ENCODE peak calls at places on chromosomes 7 and 10, in ten cellular contexts. R, C, I, K, Q, P, T, M, H and E are unnamed samples.

GRCh38 chr10:75904499-75905283 is 473.3 kb downstream of the LRMDA start:
- DNase-seq in R (no peak), C (no peak), I (no peak), K (no peak), Q (no peak), P (no peak), T (no peak), M (peak), H (peak), E (no peak)

GRCh38 chr7:132117181-132117580 is 459.1 kb downstream of the PLXNA4 start:
- DNase-seq in R (no peak), C (no peak), I (no peak), K (no peak), Q (peak), P (no peak), T (no peak), M (peak), H (no peak), E (no peak)

GRCh38 chr10:80277567-80278250 is 11.7 kb downstream of the MAT1A start:
- DNase-seq in R (no peak), C (no peak), I (no peak), K (no peak), Q (no peak), P (no peak), T (no peak), M (no peak), H (no peak), E (no peak)

GRCh38 chr10:58641095-58641531 is 128.4 kb downstream of the BICC1 start:
- DNase-seq in R (no peak), C (peak), I (no peak), K (peak), Q (peak), P (no peak), T (no peak), M (peak), H (no peak), E (no peak)

GRCh38 chr7:1854521-1855395 is 184.7 kb downstream of the ELFN1 start:
- DNase-seq in R (no peak), C (no peak), I (no peak), K (no peak), Q (no peak), P (peak), T (no peak), M (no peak), H (peak), E (no peak)

GRCh38 chr10:96992721-96993120 is 160.6 kb downstream of the LCOR start:
- DNase-seq in R (no peak), C (no peak), I (no peak), K (no peak), Q (no peak), P (no peak), T (peak), M (no peak), H (no peak), E (no peak)

GRCh38 chr7:102859084-102859798 is 53.6 kb upstream of the LRRC17 start:
- DNase-seq in R (no peak), C (no peak), I (no peak), K (no peak), Q (no peak), P (no peak), T (no peak), M (no peak), H (no peak), E (no peak)

GRCh38 chr10:110005716-110006115 is 2.1 kb upstream of the ADD3 start:
- DNase-seq in R (no peak), C (peak), I (peak), K (no peak), Q (peak), P (peak), T (peak), M (peak), H (peak), E (no peak)

GRCh38 chr7:31734456-31734855 is 47.4 kb downstream of the PPP1R17 start:
- DNase-seq in R (no peak), C (no peak), I (no peak), K (no peak), Q (no peak), P (no peak), T (no peak), M (no peak), H (no peak), E (no peak)

GRCh38 chr7:143345428-143345900 is 17.0 kb downstream of the FAM131B start:
- DNase-seq in R (no peak), C (no peak), I (no peak), K (peak), Q (peak), P (peak), T (no peak), M (peak), H (peak), E (peak)

GRCh38 chr7:22052221-22052639 is 106.5 kb upstream of the CDCA7L start:
- DNase-seq in R (no peak), C (no peak), I (no peak), K (no peak), Q (no peak), P (no peak), T (no peak), M (no peak), H (no peak), E (no peak)

GRCh38 chr10:50310560-50311174 is 59.4 kb upstream of the ASAH2 start:
- DNase-seq in R (no peak), C (peak), I (no peak), K (peak), Q (peak), P (peak), T (peak), M (peak), H (peak), E (no peak)

GRCh38 chr7:139992353-139993054 is 70.2 kb downstream of the PARP12 start:
- DNase-seq in R (peak), C (no peak), I (no peak), K (no peak), Q (no peak), P (peak), T (no peak), M (peak), H (no peak), E (no peak)

GRCh38 chr10:52347327-52347667 is 33.2 kb downstream of the DKK1 start:
- DNase-seq in R (no peak), C (no peak), I (no peak), K (no peak), Q (no peak), P (no peak), T (no peak), M (no peak), H (no peak), E (no peak)

GRCh38 chr10:131843881-131844284 is 56.9 kb upstream of the PPP2R2D start:
- DNase-seq in R (no peak), C (no peak), I (no peak), K (no peak), Q (no peak), P (no peak), T (no peak), M (no peak), H (no peak), E (no peak)

GRCh38 chr7:18530224-18531179 is 35.0 kb downstream of the HDAC9 start:
- DNase-seq in R (no peak), C (no peak), I (no peak), K (no peak), Q (no peak), P (no peak), T (peak), M (no peak), H (no peak), E (no peak)

GRCh38 chr7:20033621-20034200 is 183.5 kb downstream of the MACC1 start:
- DNase-seq in R (peak), C (no peak), I (no peak), K (no peak), Q (peak), P (no peak), T (no peak), M (no peak), H (no peak), E (no peak)

GRCh38 chr7:153567426-153567825 is 484.8 kb upstream of the DPP6 start:
- DNase-seq in R (peak), C (no peak), I (peak), K (no peak), Q (no peak), P (no peak), T (no peak), M (no peak), H (no peak), E (no peak)

GRCh38 chr10:35735412-35735811 is 93.3 kb upstream of the FZD8 start:
- DNase-seq in R (no peak), C (no peak), I (no peak), K (no peak), Q (peak), P (no peak), T (no peak), M (no peak), H (no peak), E (no peak)

GRCh38 chr7:47350425-47350824 is 231.5 kb downstream of the TNS3 start:
- DNase-seq in R (peak), C (no peak), I (no peak), K (no peak), Q (no peak), P (no peak), T (no peak), M (no peak), H (no peak), E (no peak)

DNA sequence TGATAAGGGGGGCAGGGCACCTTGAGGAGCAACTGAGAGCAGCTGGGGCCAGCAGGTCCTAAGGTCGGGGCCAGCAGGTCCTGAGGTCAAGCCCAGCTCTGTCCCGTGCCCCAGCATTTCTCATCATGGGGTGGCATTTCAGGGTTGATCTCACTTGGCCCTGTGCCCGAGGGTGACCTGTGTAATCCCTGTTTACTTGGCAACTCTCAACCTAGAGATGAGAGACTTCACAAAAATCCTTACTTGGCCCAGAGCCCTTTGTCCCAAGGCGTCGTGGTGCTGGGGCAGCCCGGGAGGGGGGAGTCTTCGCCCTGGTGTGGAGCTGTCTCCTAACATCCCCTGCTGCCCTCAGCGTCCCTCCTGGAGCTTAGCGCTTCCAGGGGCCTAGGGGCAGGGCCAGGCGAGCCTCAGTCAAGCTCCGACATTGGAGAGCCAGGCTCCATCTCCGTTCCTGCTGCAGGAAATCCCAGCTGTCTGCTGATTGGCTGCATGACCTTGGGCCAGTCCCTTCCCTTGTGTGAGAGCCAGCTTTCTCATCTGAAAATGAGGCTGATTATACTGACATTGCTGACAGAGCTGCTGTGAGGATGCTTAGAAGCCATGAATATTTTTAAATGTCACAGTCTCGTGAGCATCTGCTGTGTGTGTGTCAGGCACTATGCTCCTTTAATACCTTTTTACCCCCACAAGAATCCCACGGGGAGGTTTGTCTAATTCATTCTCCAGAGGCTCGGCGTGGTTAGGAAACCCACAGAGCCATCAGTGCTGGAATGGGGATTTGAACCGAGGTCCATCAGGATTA is 94.3 kb downstream of the ZMIZ1 start:
- DNase-seq in R (no peak), C (no peak), I (no peak), K (no peak), Q (peak), P (no peak), T (no peak), M (no peak), H (no peak), E (no peak)
- TF ChIP-seq CTCF in R (no peak), C (no peak), I (no peak), K (no peak), Q (no peak), P (no peak), T (no peak), M (no peak), H (no peak), E (no peak)

DNA sequence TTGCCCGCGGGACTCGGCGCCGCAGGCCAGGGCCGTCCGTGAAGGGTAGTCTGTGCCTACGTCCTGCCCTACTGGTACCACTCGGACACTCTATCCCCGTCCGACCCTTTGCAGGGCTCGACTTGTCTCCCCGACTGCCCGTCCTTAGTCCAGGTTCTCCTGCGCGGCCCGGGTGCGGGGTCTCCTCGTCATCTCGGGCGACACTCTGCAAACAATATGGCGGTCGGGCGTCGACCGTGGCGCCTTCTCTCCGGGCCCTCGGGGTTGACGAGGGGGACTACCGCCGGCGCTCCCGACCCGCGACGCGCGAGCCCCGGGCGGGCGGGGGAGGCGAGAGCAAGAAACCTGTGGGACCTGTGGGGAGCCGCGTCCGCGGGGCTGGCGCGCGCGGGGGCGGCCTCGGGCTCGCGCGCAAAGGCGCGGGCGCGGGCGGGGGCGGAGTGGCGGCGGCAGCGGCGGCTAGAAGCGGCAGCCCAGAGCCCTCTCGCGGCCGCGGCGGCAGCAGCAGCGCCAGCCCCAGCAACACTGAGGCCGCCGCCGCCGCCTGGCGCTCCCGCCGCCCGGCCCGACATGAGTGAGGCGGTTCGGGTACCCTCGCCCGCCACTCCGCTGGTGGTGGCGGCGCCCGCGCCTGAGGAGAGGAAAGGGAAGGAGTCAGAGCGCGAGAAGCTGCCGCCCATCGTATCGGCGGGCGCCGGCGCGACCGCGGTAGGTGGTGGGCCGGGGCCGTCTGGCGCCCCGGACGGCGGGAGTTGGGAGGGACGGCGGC is at the start of gene HECTD2:
- DNase-seq in R (peak), C (peak), I (peak), K (peak), Q (peak), P (peak), T (peak), M (peak), H (peak), E (peak)
- TF ChIP-seq CTCF in R (peak), C (peak), I (peak), K (no peak), Q (peak), P (no peak), T (peak), M (peak), H (no peak), E (peak)

GRCh38 chr10:3452234-3452633 is 279.7 kb upstream of the PITRM1 start:
- DNase-seq in R (no peak), C (no peak), I (no peak), K (no peak), Q (no peak), P (no peak), T (no peak), M (no peak), H (no peak), E (no peak)
- TF ChIP-seq CTCF in R (peak), C (no peak), I (no peak), K (no peak), Q (peak), P (no peak), T (peak), M (peak), H (no peak), E (no peak)

GRCh38 chr7:105493196-105493927 is 28.7 kb downstream of the PUS7 start:
- DNase-seq in R (no peak), C (no peak), I (no peak), K (no peak), Q (no peak), P (no peak), T (no peak), M (no peak), H (no peak), E (no peak)

GRCh38 chr7:105489409-105489808 is 32.7 kb downstream of the PUS7 start:
- DNase-seq in R (no peak), C (no peak), I (no peak), K (no peak), Q (no peak), P (no peak), T (no peak), M (no peak), H (no peak), E (no peak)

GRCh38 chr7:105488219-105488571 is 33.9 kb downstream of the PUS7 start:
- DNase-seq in R (no peak), C (no peak), I (no peak), K (no peak), Q (no peak), P (no peak), T (no peak), M (no peak), H (no peak), E (no peak)

GRCh38 chr7:105487559-105488218 is 34.4 kb downstream of the PUS7 start:
- DNase-seq in R (no peak), C (peak), I (no peak), K (no peak), Q (peak), P (no peak), T (peak), M (peak), H (no peak), E (no peak)
- TF ChIP-seq CTCF in R (peak), C (peak), I (peak), K (peak), Q (peak), P (peak), T (peak), M (peak), H (peak), E (peak)

DNA sequence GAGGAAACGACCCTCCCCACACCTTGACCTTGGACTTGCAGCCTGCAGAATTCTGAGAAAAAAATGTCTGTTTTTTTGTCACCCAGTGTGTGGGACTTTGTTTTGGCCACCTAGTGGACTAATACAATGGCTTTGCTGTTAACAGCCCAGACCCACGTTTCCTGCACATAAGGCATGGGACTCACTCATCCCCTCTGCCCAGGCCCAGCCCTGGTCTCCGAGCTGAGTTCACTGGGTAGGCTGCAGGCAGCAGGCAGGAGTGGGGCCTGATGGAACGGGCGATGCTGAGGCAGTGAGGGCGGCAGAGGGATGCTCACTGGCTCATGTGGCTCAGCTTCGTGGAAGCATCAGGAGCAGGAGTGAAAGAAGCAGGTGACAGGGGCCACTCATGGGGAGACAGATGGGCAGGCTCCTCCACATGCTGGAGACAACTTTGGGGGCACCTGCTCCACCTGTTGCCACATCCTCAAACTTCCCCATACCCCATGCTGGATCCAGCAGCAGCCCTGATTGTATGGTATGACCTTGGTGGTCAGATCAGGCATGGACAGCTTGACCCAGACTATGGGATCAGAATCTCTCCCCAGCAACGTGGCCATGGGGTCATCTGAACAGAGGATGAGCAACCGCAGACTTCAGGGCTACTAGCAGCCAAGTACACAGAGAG is 65.8 kb upstream of the ANTXRL start:
- DNase-seq in R (no peak), C (peak), I (no peak), K (no peak), Q (peak), P (no peak), T (no peak), M (no peak), H (no peak), E (no peak)
- TF ChIP-seq CTCF in R (no peak), C (peak), I (no peak), K (peak), Q (peak), P (peak), T (peak), M (peak), H (no peak), E (no peak)

GRCh38 chr7:36755484-36755883 is 31.2 kb upstream of the AOAH start:
- DNase-seq in R (no peak), C (no peak), I (no peak), K (no peak), Q (no peak), P (no peak), T (peak), M (no peak), H (no peak), E (no peak)
- TF ChIP-seq CTCF in R (no peak), C (no peak), I (no peak), K (no peak), Q (no peak), P (no peak), T (no peak), M (no peak), H (no peak), E (no peak)